ENCODE peak calls at places on chromosomes 11 and 22, in seven cellular contexts. D is neuronal stem cell, Z is mammary epithelial cell, J is PC-3, N is trophoblast cell, K is colonic mucosa, L is HCT116. F is an unnamed sample.

GRCh38 chr22:35567794-35568193 is 27.2 kb downstream of the RASD2 start:
- DNase-seq in J (no peak), L (no peak), K (no peak), D (no peak), N (peak; percentile 33), Z (no peak), F (no peak)

GRCh38 chr22:20245577-20246367 is 22.3 kb downstream of the RTN4R start:
- DNase-seq in Z (no peak), K (no peak), N (no peak), L (no peak), D (no peak), J (no peak), F (no peak)

GRCh38 chr22:46471901-46472721 is 65.3 kb downstream of the CELSR1 start:
- DNase-seq in K (no peak), N (no peak), J (no peak), L (peak; percentile 59), Z (no peak), D (no peak), F (peak; percentile 70)

GRCh38 chr11:61961570-61962212 is 5.7 kb downstream of the FTH1 start:
- DNase-seq in D (no peak), N (peak; percentile 31), L (no peak), J (peak; percentile 35), K (peak; percentile 53), Z (peak; percentile 12), F (peak; percentile 82)

GRCh38 chr22:45429921-45430775 is 16.7 kb downstream of the RIBC2 start:
- DNase-seq in D (no peak), Z (no peak), L (no peak), N (no peak), J (no peak), K (no peak), F (no peak)

GRCh38 chr22:45645150-45645525 is 26.5 kb upstream of the ATXN10 start:
- DNase-seq in N (no peak), D (no peak), J (no peak), L (no peak), K (no peak), Z (no peak), F (no peak)

GRCh38 chr11:64306876-64307622 is 1.7 kb downstream of the ESRRA start:
- DNase-seq in Z (no peak), J (no peak), L (no peak), N (no peak), K (peak; percentile 62), D (no peak), F (no peak)

GRCh38 chr22:45224988-45225731 is 15.5 kb downstream of the KIAA0930 start:
- DNase-seq in D (no peak), J (no peak), K (no peak), Z (no peak), L (no peak), N (no peak), F (no peak)

GRCh38 chr22:28893810-28894209 is 10.4 kb downstream of the ZNRF3 start:
- DNase-seq in K (no peak), L (no peak), N (no peak), J (no peak), D (no peak), Z (no peak), F (no peak)

GRCh38 chr11:134712228-134713145 is 300.4 kb upstream of the B3GAT1 start:
- DNase-seq in Z (no peak), D (no peak), N (no peak), K (no peak), L (no peak), J (no peak), F (no peak)

GRCh38 chr11:134719397-134719796 is 307.4 kb upstream of the B3GAT1 start:
- DNase-seq in D (no peak), N (no peak), L (no peak), Z (no peak), J (no peak), K (no peak), F (no peak)

GRCh38 chr11:134711563-134711962 is 299.5 kb upstream of the B3GAT1 start:
- DNase-seq in D (no peak), K (no peak), N (no peak), Z (no peak), J (no peak), L (no peak), F (no peak)

GRCh38 chr11:134714021-134714656 is 302.1 kb upstream of the B3GAT1 start:
- DNase-seq in J (no peak), L (no peak), K (no peak), N (no peak), D (no peak), Z (no peak), F (no peak)

GRCh38 chr11:134716582-134716981 is 304.5 kb upstream of the B3GAT1 start:
- DNase-seq in K (no peak), D (no peak), J (no peak), N (no peak), L (no peak), Z (no peak), F (no peak)
- H3K9ac ChIP-seq in K (no peak overlapping the region), D (no peak overlapping the region), J (no peak overlapping the region), N (no peak overlapping the region), L (no peak overlapping the region), Z (no peak overlapping the region), F (no peak overlapping the region)

DNA sequence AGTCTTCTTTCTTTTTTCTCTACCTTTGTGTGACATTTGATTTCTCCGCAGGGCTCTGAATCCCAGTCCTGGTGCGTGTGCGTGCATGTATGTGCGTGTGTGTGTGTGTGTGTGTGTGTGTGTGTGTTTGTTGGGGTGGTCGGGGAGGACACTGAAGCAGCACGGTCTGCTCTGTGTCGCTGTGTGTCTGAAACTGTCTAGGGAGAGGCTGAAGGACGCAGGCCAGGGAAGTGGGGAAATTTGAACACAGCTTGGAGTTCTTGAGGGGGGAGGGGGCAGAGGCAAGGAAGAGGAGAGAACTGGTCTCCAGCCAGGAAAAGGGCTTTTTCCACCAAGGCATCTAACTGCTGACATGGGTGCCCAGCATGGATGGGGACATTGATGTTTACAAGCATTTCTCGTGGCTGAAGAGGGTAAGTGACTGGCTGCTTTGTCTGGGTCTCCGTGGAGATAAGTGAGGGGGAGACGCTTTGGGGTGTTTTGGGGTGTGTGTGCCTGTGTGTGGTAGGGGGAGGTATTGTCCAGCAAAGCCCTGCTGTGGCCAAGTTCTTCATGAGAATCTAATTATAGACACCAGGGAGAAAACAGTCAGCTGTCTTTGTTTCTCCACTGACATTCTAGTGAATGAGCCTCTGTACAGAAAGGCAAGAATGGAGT is 63.6 kb downstream of the PPFIBP2 start:
- DNase-seq in N (peak; percentile 32), L (no peak), Z (no peak), K (peak; percentile 54), D (no peak), J (no peak), F (peak; percentile 10)
- H3K4me1 ChIP-seq in N (peaks cover 72% of the 10 kb centered on the region), L (peaks cover 12% of the 10 kb centered on the region), Z (peaks cover 33% of the 10 kb centered on the region), K (peaks cover 28% of the 10 kb centered on the region), D (peaks cover 17% of the 10 kb centered on the region), J (peaks cover 34% of the 10 kb centered on the region), F (peaks cover 45% of the 10 kb centered on the region)

GRCh38 chr11:32137263-32137662 is 46.4 kb downstream of the RCN1 start:
- DNase-seq in Z (peak; percentile 93), J (peak; percentile 76), K (no peak), D (no peak), N (peak; percentile 92), L (peak; percentile 34), F (peak; percentile 98)
- H3K9ac ChIP-seq in Z (no peak overlapping the region), J (no peak overlapping the region), K (no peak overlapping the region), D (no peak overlapping the region), N (no peak overlapping the region), L (no peak overlapping the region), F (no peak overlapping the region)

GRCh38 chr11:11171854-11172253 is 181.2 kb downstream of the CSNK2A3 start:
- DNase-seq in K (no peak), D (no peak), L (no peak), N (no peak), J (no peak), Z (no peak), F (no peak)
- H3K4me1 ChIP-seq in K (no peaks in the 10 kb centered on the region), D (no peaks in the 10 kb centered on the region), L (no peaks in the 10 kb centered on the region), N (peaks cover 10% of the 10 kb centered on the region), J (peaks cover 2% of the 10 kb centered on the region), Z (peaks cover 10% of the 10 kb centered on the region), F (no peaks in the 10 kb centered on the region)

F was measured in fibroblast of lung.